ENCODE peak calls at places on chromosomes 16 and 17, in six cellular contexts. M, O, N, W, D and L are unnamed samples.
A peak's percentile ranks its signal among the peaks of the same experiment; 100 is the strongest.

GRCh38 chr16:22210285-22210684 is 4.2 kb downstream of the EEF2K start:
- DNase-seq in O (no peak), W (no peak), M (no peak), N (no peak), D (no peak), L (no peak)

GRCh38 chr16:5025171-5025632 is 8.5 kb downstream of the NAGPA start:
- DNase-seq in D (peak; percentile 16), N (peak; percentile 92), O (no peak), M (no peak), W (no peak), L (no peak)

GRCh38 chr17:78558181-78558850 is 18.9 kb downstream of the DNAH17 start:
- DNase-seq in M (no peak), W (no peak), N (no peak), D (peak; percentile 61), O (peak; percentile 26), L (peak; percentile 4)

GRCh38 chr17:73214851-73215250 is 22.0 kb downstream of the COG1 start:
- DNase-seq in M (no peak), N (no peak), O (no peak), W (no peak), D (no peak), L (no peak)

GRCh38 chr17:10210151-10210574 is 11.8 kb upstream of the GAS7 start:
- DNase-seq in W (no peak), M (no peak), O (no peak), N (peak; percentile 73), D (no peak), L (peak; percentile 20)

GRCh38 chr17:2695961-2696760 is 15.4 kb downstream of the CLUH start:
- DNase-seq in D (no peak), W (no peak), O (no peak), M (no peak), N (no peak), L (no peak)

GRCh38 chr16:529012-529575 is 1.6 kb downstream of the CAPN15 start:
- DNase-seq in O (no peak), N (no peak), D (no peak), M (peak; percentile 48), W (no peak), L (no peak)

GRCh38 chr17:60392042-60392844 is at the start of gene USP32:
- DNase-seq in W (peak; percentile 96), M (peak; percentile 99), D (peak; percentile 99), O (peak; percentile 96), N (peak; percentile 99), L (peak; percentile 98)

GRCh38 chr17:45127583-45128300 is 4.6 kb downstream of the PLCD3 start:
- DNase-seq in N (no peak), M (no peak), O (no peak), W (no peak), D (peak; percentile 57), L (no peak)

DNA sequence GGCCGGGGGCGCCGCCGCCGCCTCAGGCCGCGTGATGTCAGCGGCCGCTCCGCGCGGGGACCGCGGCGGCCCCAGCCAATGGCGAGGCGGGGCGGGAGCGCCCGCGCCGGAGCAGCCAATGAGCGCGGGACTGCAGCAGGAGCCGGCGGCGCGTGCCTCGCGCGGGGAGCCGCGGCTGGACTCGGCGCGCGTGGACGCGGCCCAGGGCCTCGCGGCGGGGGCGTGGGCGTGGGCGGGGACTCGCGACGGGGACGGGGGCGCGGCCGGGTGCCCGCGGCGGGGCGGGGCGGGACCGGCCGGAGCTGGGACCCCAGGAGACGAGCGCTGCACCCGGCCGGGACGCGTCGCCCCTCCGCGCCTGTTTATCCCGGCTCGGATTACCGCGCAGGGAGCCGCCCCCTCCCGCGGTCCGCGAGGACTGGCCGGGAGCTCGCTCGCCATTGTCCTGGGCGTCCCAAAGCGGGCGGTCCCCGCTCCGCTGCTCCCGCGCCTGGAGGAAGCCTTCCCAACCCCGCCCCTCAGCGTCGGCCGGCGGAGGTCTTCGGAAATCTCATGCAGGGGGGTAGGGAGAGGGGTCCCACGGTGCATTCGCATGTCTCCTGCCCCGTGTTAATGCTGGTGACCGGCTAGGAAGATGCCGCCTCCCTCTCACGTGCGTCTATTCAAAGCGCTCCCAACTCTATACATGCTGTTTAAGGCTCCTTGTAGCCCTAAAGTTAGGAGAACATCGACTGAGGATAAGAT is at the start of gene RNF157:
- DNase-seq in O (no peak), N (peak; percentile 89), W (no peak), D (peak; percentile 66), M (no peak), L (peak; percentile 57)
- TF ChIP-seq EZH2 in O (no peak), N (peak; percentile 47), W (no peak), D (peak; percentile 88), M (no peak), L (peak; percentile 51)

GRCh38 chr16:66923866-66924265 is 1.5 kb downstream of the RRAD start:
- DNase-seq in N (no peak), M (no peak), D (no peak), W (no peak), O (no peak), L (no peak)
- TF ChIP-seq EZH2 in N (no peak), M (no peak), D (no peak), W (no peak), O (no peak), L (no peak)

DNA sequence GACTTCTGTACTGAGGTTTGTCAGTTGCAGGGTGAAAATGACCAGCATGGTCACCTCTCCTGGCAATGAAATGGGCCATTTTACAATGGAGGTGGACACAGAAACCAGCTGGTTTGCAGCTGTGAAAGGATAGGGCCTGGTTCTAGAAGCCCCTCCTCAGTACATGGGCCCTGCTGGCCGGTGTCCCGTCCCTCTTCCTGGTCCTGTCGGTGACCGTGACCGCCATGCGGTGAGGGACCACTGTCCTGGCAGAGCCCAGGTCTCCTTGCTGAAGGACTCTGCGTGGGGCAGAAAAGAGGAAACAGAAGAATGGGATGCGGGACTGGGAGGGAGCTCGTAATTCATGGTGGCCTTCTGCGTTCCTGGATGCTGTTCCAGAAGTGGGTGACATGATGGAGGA is 76.0 kb upstream of the ZNF423 start:
- DNase-seq in D (no peak), M (no peak), W (no peak), O (no peak), N (no peak), L (no peak)
- TF ChIP-seq EZH2 in D (no peak), M (no peak), W (no peak), O (no peak), N (no peak), L (no peak)

GRCh38 chr17:31560836-31561235 is 169.4 kb downstream of the RAB11FIP4 start:
- DNase-seq in W (no peak), N (peak; percentile 47), O (no peak), M (no peak), D (peak; percentile 66), L (peak; percentile 49)

GRCh38 chr17:31561469-31562412 is 170.3 kb downstream of the RAB11FIP4 start:
- DNase-seq in N (no peak), M (no peak), O (no peak), W (no peak), D (peak; percentile 86), L (peak; percentile 78)

GRCh38 chr17:31558748-31559646 is 167.5 kb downstream of the RAB11FIP4 start:
- DNase-seq in M (peak; percentile 67), D (peak; percentile 93), W (no peak), O (peak; percentile 42), N (peak; percentile 82), L (peak; percentile 76)

GRCh38 chr17:31562447-31562846 is 171.0 kb downstream of the RAB11FIP4 start:
- DNase-seq in D (no peak), W (no peak), N (no peak), M (no peak), O (no peak), L (no peak)

GRCh38 chr17:31559647-31560501 is 168.4 kb downstream of the RAB11FIP4 start:
- DNase-seq in O (no peak), N (peak; percentile 49), M (no peak), W (no peak), D (peak; percentile 59), L (no peak)
- TF ChIP-seq EZH2 in O (no peak), N (peak; percentile 53), M (no peak), W (no peak), D (no peak), L (no peak)

GRCh38 chr16:30966033-30966619 is 8.6 kb downstream of the SETD1A start:
- DNase-seq in O (no peak), W (no peak), D (no peak), M (no peak), N (no peak), L (no peak)

GRCh38 chr16:30969246-30969842 is 11.8 kb downstream of the SETD1A start:
- DNase-seq in M (no peak), D (no peak), W (no peak), N (no peak), O (no peak), L (no peak)

GRCh38 chr16:30964540-30965226 is 7.1 kb downstream of the SETD1A start:
- DNase-seq in O (no peak), D (no peak), N (no peak), W (no peak), M (no peak), L (no peak)

GRCh38 chr16:30965436-30965835 is 7.9 kb downstream of the SETD1A start:
- DNase-seq in N (no peak), M (no peak), D (no peak), W (no peak), O (no peak), L (no peak)

GRCh38 chr16:30967795-30968194 is 10.2 kb downstream of the SETD1A start:
- DNase-seq in N (no peak), W (no peak), O (no peak), M (no peak), D (no peak), L (no peak)
- TF ChIP-seq EZH2 in N (no peak), W (no peak), O (no peak), M (no peak), D (no peak), L (no peak)

GRCh38 chr17:36629252-36629847 is 28.0 kb downstream of the MRM1 start:
- DNase-seq in W (peak; percentile 12), D (peak; percentile 72), M (peak; percentile 77), N (peak; percentile 83), O (peak; percentile 54), L (peak; percentile 41)

GRCh38 chr17:36629970-36630369 is 28.6 kb downstream of the MRM1 start:
- DNase-seq in N (no peak), O (no peak), W (no peak), D (no peak), M (no peak), L (no peak)

GRCh38 chr17:36628576-36628975 is 27.2 kb downstream of the MRM1 start:
- DNase-seq in M (no peak), W (no peak), D (no peak), N (no peak), O (no peak), L (no peak)

GRCh38 chr17:36631022-36631421 is 29.6 kb downstream of the MRM1 start:
- DNase-seq in O (no peak), N (no peak), D (no peak), W (no peak), M (no peak), L (no peak)

DNA sequence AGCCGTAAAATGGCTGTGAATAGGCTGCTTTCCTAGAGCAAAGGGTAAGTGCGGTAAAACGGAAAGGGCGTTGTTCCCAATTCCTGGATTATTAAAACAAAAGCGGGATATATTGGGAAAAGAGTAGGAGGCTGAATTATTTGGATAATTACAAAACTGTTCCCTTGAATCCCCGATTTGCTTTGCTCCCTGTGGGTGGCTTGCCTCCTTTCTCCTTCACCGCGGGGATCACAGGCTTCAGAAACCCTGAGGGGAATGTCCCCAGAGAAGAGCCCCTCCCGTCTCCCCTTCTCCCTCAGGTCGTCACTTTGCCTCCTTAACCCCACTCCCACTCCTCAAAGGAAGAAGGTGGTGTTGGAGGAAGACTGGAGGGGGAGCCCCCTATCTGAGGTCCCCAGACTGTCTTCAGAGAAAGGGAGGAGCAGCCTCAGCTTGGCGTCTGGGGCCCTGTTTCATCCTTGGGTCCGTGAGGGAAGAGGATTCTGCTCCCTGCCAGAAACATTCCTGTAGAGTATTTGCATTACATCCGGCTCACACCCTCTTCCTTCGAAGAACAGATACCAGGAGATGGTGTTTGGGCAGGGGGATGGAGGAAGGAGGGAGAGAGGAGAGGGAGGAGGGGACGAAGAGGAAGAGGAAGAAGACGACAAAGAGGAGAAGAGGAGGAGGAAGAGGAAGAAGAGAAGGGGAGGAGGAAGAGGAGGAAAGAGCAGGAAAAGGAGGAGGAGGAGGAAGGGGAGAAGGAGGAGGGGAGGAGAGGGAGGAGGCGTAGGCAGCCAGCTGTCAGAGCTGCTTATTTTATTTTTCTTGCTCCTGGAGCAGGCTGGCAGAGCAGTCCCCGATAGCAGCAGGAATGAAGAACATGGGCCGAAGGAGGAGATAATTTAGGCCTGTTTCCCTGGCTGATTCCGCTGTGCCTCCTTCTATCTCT is 31.8 kb downstream of the MRM1 start:
- DNase-seq in M (no peak), N (peak; percentile 84), W (no peak), D (no peak), O (no peak), L (no peak)
- TF ChIP-seq EZH2 in M (no peak), N (no peak), W (no peak), D (no peak), O (no peak), L (peak; percentile 48)